ENCODE peak calls at places on chromosomes 1 and 21, in five cellular contexts. One of them, this sample, is unnamed.

GRCh38 chr1:17611991-17612390 is 72.5 kb downstream of the ARHGEF10L start:
- DNase-seq in AG10803: peak
- DNase-seq in SK-N-SH: no peak
- DNase-seq in lower lobe of right lung: no peak
- DNase-seq in tibial nerve: no peak
- DNase-seq in this sample: peak

GRCh38 chr1:160708821-160709220 is 2.8 kb downstream of the CD48 start:
- DNase-seq in SK-N-SH: no peak
- DNase-seq in AG10803: no peak
- DNase-seq in tibial nerve: no peak
- DNase-seq in lower lobe of right lung: no peak
- DNase-seq in this sample: no peak

GRCh38 chr21:45267390-45267760 is 20.3 kb downstream of the POFUT2 start:
- DNase-seq in lower lobe of right lung: no peak
- DNase-seq in SK-N-SH: no peak
- DNase-seq in tibial nerve: no peak
- DNase-seq in AG10803: no peak
- DNase-seq in this sample: no peak

GRCh38 chr1:14585771-14586170 is 12.7 kb upstream of the KAZN start:
- DNase-seq in SK-N-SH: peak
- DNase-seq in lower lobe of right lung: no peak
- DNase-seq in tibial nerve: no peak
- DNase-seq in AG10803: no peak
- DNase-seq in this sample: no peak

GRCh38 chr1:53413175-53414001 is 45.8 kb upstream of the DMRTB1 start:
- DNase-seq in AG10803: peak
- DNase-seq in tibial nerve: no peak
- DNase-seq in lower lobe of right lung: no peak
- DNase-seq in SK-N-SH: no peak
- DNase-seq in this sample: peak

GRCh38 chr1:94871031-94871430 is 50.9 kb downstream of the SLC44A3 start:
- DNase-seq in tibial nerve: no peak
- DNase-seq in SK-N-SH: no peak
- DNase-seq in AG10803: peak
- DNase-seq in lower lobe of right lung: no peak
- DNase-seq in this sample: no peak

GRCh38 chr1:35406103-35406502 is 137.6 kb downstream of the ZMYM4 start:
- DNase-seq in tibial nerve: no peak
- DNase-seq in SK-N-SH: no peak
- DNase-seq in lower lobe of right lung: no peak
- DNase-seq in AG10803: no peak
- DNase-seq in this sample: no peak

GRCh38 chr1:245874942-245875580 is 632.0 kb downstream of the SMYD3 start:
- DNase-seq in tibial nerve: peak
- DNase-seq in lower lobe of right lung: peak
- DNase-seq in SK-N-SH: peak
- DNase-seq in AG10803: peak
- DNase-seq in this sample: peak

GRCh38 chr1:167683641-167684502 is 37.9 kb upstream of the MPZL1 start:
- DNase-seq in AG10803: peak
- DNase-seq in SK-N-SH: peak
- DNase-seq in tibial nerve: no peak
- DNase-seq in lower lobe of right lung: peak
- DNase-seq in this sample: peak

GRCh38 chr1:18139198-18139981 is 31.8 kb downstream of the IGSF21 start:
- DNase-seq in AG10803: no peak
- DNase-seq in lower lobe of right lung: no peak
- DNase-seq in SK-N-SH: peak
- DNase-seq in tibial nerve: no peak
- DNase-seq in this sample: no peak

GRCh38 chr1:221740260-221740830 is 1.5 kb downstream of the DUSP10 start:
- DNase-seq in SK-N-SH: no peak
- DNase-seq in lower lobe of right lung: no peak
- DNase-seq in tibial nerve: no peak
- DNase-seq in AG10803: no peak
- DNase-seq in this sample: no peak

GRCh38 chr21:29418813-29419212 is 120.1 kb downstream of the BACH1 start:
- DNase-seq in lower lobe of right lung: no peak
- DNase-seq in tibial nerve: no peak
- DNase-seq in AG10803: no peak
- DNase-seq in SK-N-SH: no peak
- DNase-seq in this sample: no peak

GRCh38 chr1:33456302-33456886 is 16.1 kb upstream of the ZSCAN20 start:
- DNase-seq in tibial nerve: no peak
- DNase-seq in lower lobe of right lung: no peak
- DNase-seq in SK-N-SH: no peak
- DNase-seq in AG10803: no peak
- DNase-seq in this sample: no peak

GRCh38 chr21:46080171-46081021 is 17.5 kb upstream of the COL6A2 start:
- DNase-seq in SK-N-SH: peak
- DNase-seq in tibial nerve: no peak
- DNase-seq in lower lobe of right lung: peak
- DNase-seq in AG10803: peak
- DNase-seq in this sample: peak

GRCh38 chr1:225299624-225300023 is 128.2 kb downstream of the LBR start:
- DNase-seq in lower lobe of right lung: no peak
- DNase-seq in SK-N-SH: no peak
- DNase-seq in tibial nerve: no peak
- DNase-seq in AG10803: no peak
- DNase-seq in this sample: no peak

GRCh38 chr21:38839683-38840286 is 34.1 kb downstream of the ETS2 start:
- DNase-seq in tibial nerve: no peak
- DNase-seq in AG10803: peak
- DNase-seq in SK-N-SH: no peak
- DNase-seq in lower lobe of right lung: no peak
- DNase-seq in this sample: peak

GRCh38 chr1:67675800-67676199 is 9.2 kb upstream of the GADD45A start:
- DNase-seq in lower lobe of right lung: no peak
- DNase-seq in AG10803: peak
- DNase-seq in tibial nerve: no peak
- DNase-seq in SK-N-SH: no peak
- DNase-seq in this sample: peak

GRCh38 chr1:55816456-55816794 is 601.3 kb upstream of the USP24 start:
- DNase-seq in AG10803: peak
- DNase-seq in SK-N-SH: no peak
- DNase-seq in lower lobe of right lung: no peak
- DNase-seq in tibial nerve: no peak
- DNase-seq in this sample: no peak

GRCh38 chr1:2391034-2391384 is 345 bp downstream of the MORN1 start:
- DNase-seq in AG10803: peak
- DNase-seq in SK-N-SH: peak
- DNase-seq in tibial nerve: no peak
- DNase-seq in lower lobe of right lung: no peak
- DNase-seq in this sample: no peak

GRCh38 chr1:191256917-191257316 is 779.3 kb upstream of the BRINP3 start:
- DNase-seq in SK-N-SH: no peak
- DNase-seq in tibial nerve: no peak
- DNase-seq in lower lobe of right lung: no peak
- DNase-seq in AG10803: no peak
- DNase-seq in this sample: no peak

GRCh38 chr1:154955039-154955717 is 721 bp downstream of the PBXIP1 start:
- DNase-seq in tibial nerve: no peak
- DNase-seq in lower lobe of right lung: no peak
- DNase-seq in AG10803: peak
- DNase-seq in SK-N-SH: peak
- DNase-seq in this sample: no peak

GRCh38 chr1:153397924-153398651 is 7.2 kb upstream of the S100A8 start:
- DNase-seq in SK-N-SH: no peak
- DNase-seq in lower lobe of right lung: no peak
- DNase-seq in tibial nerve: no peak
- DNase-seq in AG10803: no peak
- DNase-seq in this sample: no peak

GRCh38 chr1:203325418-203326091 is 20.2 kb downstream of the BTG2 start:
- DNase-seq in tibial nerve: peak
- DNase-seq in lower lobe of right lung: peak
- DNase-seq in SK-N-SH: no peak
- DNase-seq in AG10803: no peak
- DNase-seq in this sample: no peak

GRCh38 chr1:158999301-159000069 is 10.2 kb upstream of the IFI16 start:
- DNase-seq in lower lobe of right lung: no peak
- DNase-seq in AG10803: peak
- DNase-seq in tibial nerve: peak
- DNase-seq in SK-N-SH: no peak
- DNase-seq in this sample: peak

GRCh38 chr1:37477946-37478345 is 3.6 kb downstream of the ZC3H12A start:
- DNase-seq in SK-N-SH: no peak
- DNase-seq in tibial nerve: no peak
- DNase-seq in lower lobe of right lung: no peak
- DNase-seq in AG10803: no peak
- DNase-seq in this sample: no peak

GRCh38 chr21:46114963-46115362 is 17.1 kb downstream of the COL6A2 start:
- DNase-seq in SK-N-SH: peak
- DNase-seq in tibial nerve: peak
- DNase-seq in AG10803: no peak
- DNase-seq in lower lobe of right lung: peak
- DNase-seq in this sample: no peak

GRCh38 chr1:86993269-86993985 is 79.0 kb downstream of the HS2ST1 start:
- DNase-seq in SK-N-SH: no peak
- DNase-seq in lower lobe of right lung: no peak
- DNase-seq in AG10803: no peak
- DNase-seq in tibial nerve: no peak
- DNase-seq in this sample: no peak

GRCh38 chr1:178262101-178262500 is 168.2 kb downstream of the RASAL2 start:
- DNase-seq in lower lobe of right lung: no peak
- DNase-seq in tibial nerve: no peak
- DNase-seq in SK-N-SH: no peak
- DNase-seq in AG10803: peak
- DNase-seq in this sample: no peak
- H3K4me3 ChIP-seq in lower lobe of right lung: no peak
- H3K4me3 ChIP-seq in tibial nerve: no peak
- H3K4me3 ChIP-seq in SK-N-SH: no peak
- H3K4me3 ChIP-seq in AG10803: no peak
- H3K4me3 ChIP-seq in this sample: no peak

GRCh38 chr1:207713529-207713928 is 38.3 kb upstream of the CD46 start:
- DNase-seq in tibial nerve: no peak
- DNase-seq in AG10803: no peak
- DNase-seq in lower lobe of right lung: no peak
- DNase-seq in SK-N-SH: no peak
- DNase-seq in this sample: no peak
- TF ChIP-seq CTCF in tibial nerve: no peak
- TF ChIP-seq CTCF in AG10803: no peak
- TF ChIP-seq CTCF in lower lobe of right lung: no peak
- TF ChIP-seq CTCF in SK-N-SH: no peak
- TF ChIP-seq CTCF in this sample: no peak

GRCh38 chr1:150281758-150282557 is at the start of gene CIART:
- DNase-seq in SK-N-SH: peak
- DNase-seq in lower lobe of right lung: peak
- DNase-seq in AG10803: peak
- DNase-seq in tibial nerve: peak
- DNase-seq in this sample: peak

GRCh38 chr1:150281221-150281757 is 1.1 kb upstream of the CIART start:
- DNase-seq in SK-N-SH: peak
- DNase-seq in AG10803: peak
- DNase-seq in tibial nerve: peak
- DNase-seq in lower lobe of right lung: peak
- DNase-seq in this sample: peak

GRCh38 chr1:150280138-150280707 is 2.1 kb upstream of the CIART start:
- DNase-seq in SK-N-SH: no peak
- DNase-seq in lower lobe of right lung: no peak
- DNase-seq in AG10803: no peak
- DNase-seq in tibial nerve: no peak
- DNase-seq in this sample: no peak

GRCh38 chr1:150282558-150282958 is 204 bp downstream of the CIART start:
- DNase-seq in lower lobe of right lung: peak
- DNase-seq in AG10803: no peak
- DNase-seq in tibial nerve: peak
- DNase-seq in SK-N-SH: peak
- DNase-seq in this sample: no peak

DNA sequence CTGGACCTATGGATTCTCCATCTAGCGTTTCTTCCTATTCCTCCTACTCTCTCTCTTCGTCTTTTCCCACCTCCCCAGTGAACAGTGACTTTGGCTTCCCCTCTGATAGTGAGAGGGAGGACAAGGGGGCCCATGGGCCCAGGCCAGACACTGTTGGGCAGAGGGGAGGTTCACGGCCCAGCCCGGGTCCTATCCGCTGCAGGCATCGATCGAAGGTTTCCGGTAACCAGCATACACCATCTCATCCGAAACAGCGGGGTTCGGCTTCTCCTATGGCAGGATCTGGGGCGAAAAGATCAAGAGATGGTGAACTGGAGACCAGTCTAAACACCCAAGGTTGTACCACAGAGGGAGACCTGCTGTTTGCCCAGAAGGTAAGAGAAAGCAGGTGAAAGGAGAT is 906 bp downstream of the CIART start:
- DNase-seq in lower lobe of right lung: no peak
- DNase-seq in AG10803: no peak
- DNase-seq in SK-N-SH: no peak
- DNase-seq in tibial nerve: no peak
- DNase-seq in this sample: no peak
- H3K4me3 ChIP-seq in lower lobe of right lung: peak
- H3K4me3 ChIP-seq in AG10803: peak
- H3K4me3 ChIP-seq in SK-N-SH: peak
- H3K4me3 ChIP-seq in tibial nerve: no peak
- H3K4me3 ChIP-seq in this sample: peak

DNA sequence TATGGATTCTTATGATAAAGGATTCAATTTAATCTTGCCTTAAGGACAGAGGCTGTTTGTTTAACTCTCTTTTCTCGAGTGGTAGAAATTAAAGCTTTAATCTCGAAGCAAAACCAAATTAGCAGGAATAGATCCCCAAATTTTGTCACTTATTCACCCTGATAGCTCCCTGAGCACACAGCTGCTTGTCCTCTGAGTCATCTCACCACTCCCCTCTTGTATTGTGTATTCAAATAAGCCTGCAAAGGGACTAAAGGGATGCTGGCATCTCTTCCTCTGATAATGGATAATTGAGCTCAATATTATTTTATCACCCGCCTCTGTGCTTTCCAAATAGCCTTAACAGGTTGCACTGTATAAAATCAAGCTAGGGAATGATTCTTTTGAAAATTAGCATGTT is 561.4 kb downstream of the PLA2G4A start:
- DNase-seq in SK-N-SH: peak
- DNase-seq in tibial nerve: no peak
- DNase-seq in lower lobe of right lung: no peak
- DNase-seq in AG10803: no peak
- DNase-seq in this sample: peak
- TF ChIP-seq CTCF in SK-N-SH: no peak
- TF ChIP-seq CTCF in tibial nerve: no peak
- TF ChIP-seq CTCF in lower lobe of right lung: no peak
- TF ChIP-seq CTCF in AG10803: no peak
- TF ChIP-seq CTCF in this sample: no peak

GRCh38 chr1:93681095-93681548 is 515 bp downstream of the BCAR3 start:
- DNase-seq in lower lobe of right lung: peak
- DNase-seq in AG10803: no peak
- DNase-seq in tibial nerve: no peak
- DNase-seq in SK-N-SH: peak
- DNase-seq in this sample: no peak
- H3K4me3 ChIP-seq in lower lobe of right lung: peak
- H3K4me3 ChIP-seq in AG10803: peak
- H3K4me3 ChIP-seq in tibial nerve: peak
- H3K4me3 ChIP-seq in SK-N-SH: peak
- H3K4me3 ChIP-seq in this sample: peak

This sample was measured in foreskin fibroblast.